ENCODE peak calls at places on chromosomes 2 and 18, in seven cellular contexts. M is BE2C, T is ACHN, I is spleen, W is caudate nucleus, S is GF-D8, K is mucosa of gallbladder. Z is an unnamed sample.
A peak's percentile ranks its signal among the peaks of the same experiment; 100 is the strongest.

GRCh38 chr2:127348421-127349000 is 39.3 kb downstream of the MAP3K2 start:
- DNase-seq in S (no peak), I (no peak), K (no peak), T (no peak), W (no peak), M (no peak), Z (no peak)

GRCh38 chr18:25786778-25787177 is 303.6 kb downstream of the SS18 start:
- DNase-seq in M (no peak), K (no peak), I (no peak), S (no peak), W (no peak), T (peak; percentile 76), Z (no peak)

GRCh38 chr2:86499326-86499725 is 58.2 kb downstream of the KDM3A start:
- DNase-seq in S (no peak), I (no peak), W (no peak), M (no peak), K (no peak), T (no peak), Z (no peak)

GRCh38 chr2:196336715-196337617 is 165.6 kb upstream of the STK17B start:
- DNase-seq in K (no peak), W (no peak), T (peak; percentile 22), I (no peak), M (no peak), S (no peak), Z (no peak)

GRCh38 chr2:7795358-7796199 is 878.4 kb downstream of the RNF144A start:
- DNase-seq in S (peak; percentile 12), T (no peak), W (no peak), I (no peak), M (no peak), K (no peak), Z (no peak)

GRCh38 chr18:23071285-23071684 is 64.0 kb upstream of the CABLES1 start:
- DNase-seq in W (no peak), M (no peak), I (peak; percentile 93), S (peak; percentile 98), K (peak; percentile 51), T (no peak), Z (no peak)

GRCh38 chr2:138787053-138787666 is 7.0 kb upstream of the NXPH2 start:
- DNase-seq in S (no peak), I (no peak), M (peak; percentile 16), W (peak; percentile 1), K (no peak), T (peak; percentile 66), Z (peak; percentile 3)

GRCh38 chr18:79871026-79871390 is 73.3 kb downstream of the KCNG2 start:
- DNase-seq in I (peak; percentile 61), M (no peak), K (no peak), T (no peak), S (no peak), W (no peak), Z (no peak)

GRCh38 chr2:70344195-70344594 is 42.3 kb upstream of the FAM136A start:
- DNase-seq in M (no peak), W (no peak), S (no peak), K (no peak), T (no peak), I (no peak), Z (no peak)

GRCh38 chr2:46117379-46117778 is 179.8 kb upstream of the EPAS1 start:
- DNase-seq in K (no peak), I (no peak), T (peak; percentile 70), W (no peak), S (no peak), M (no peak), Z (no peak)